ENCODE peak calls at places on chromosome 5, in six cellular contexts. N is SK-N-SH, B is PC-3, E is GM23338, X is MM.1S, T is HCT116. D is an unnamed sample.

GRCh38 chr5:61159070-61159469 is 3.2 kb downstream of the SMIM15 start:
- DNase-seq in N (no peak), B (peak; percentile 10), E (no peak), X (no peak), T (no peak), D (no peak)

GRCh38 chr5:78544531-78545200 is 103.9 kb downstream of the LHFPL2 start:
- DNase-seq in N (no peak), B (no peak), E (no peak), X (no peak), T (no peak), D (no peak)

GRCh38 chr5:140372971-140373487 is 13.0 kb downstream of the SLC4A9 start:
- DNase-seq in N (peak; percentile 79), B (peak; percentile 88), E (peak; percentile 95), X (peak; percentile 48), T (peak; percentile 71), D (peak; percentile 80)

GRCh38 chr5:158140120-158140778 is 281.3 kb upstream of the CLINT1 start:
- DNase-seq in N (no peak), B (peak; percentile 32), E (no peak), X (no peak), T (no peak), D (no peak)

GRCh38 chr5:136030956-136031611 is 2.3 kb downstream of the TGFBI start:
- DNase-seq in N (peak; percentile 84), B (no peak), E (no peak), X (no peak), T (no peak), D (no peak)

GRCh38 chr5:160287378-160288051 is 24.8 kb downstream of the CCNJL start:
- DNase-seq in N (peak; percentile 85), B (no peak), E (peak; percentile 97), X (no peak), T (no peak), D (peak; percentile 47)

GRCh38 chr5:103473725-103474124 is 88.9 kb downstream of the NUDT12 start:
- DNase-seq in N (no peak), B (no peak), E (no peak), X (no peak), T (no peak), D (no peak)

GRCh38 chr5:28408186-28408585 is 1369.8 kb upstream of the CDH9 start:
- DNase-seq in N (no peak), B (peak; percentile 96), E (no peak), X (no peak), T (no peak), D (no peak)

GRCh38 chr5:102600964-102601363 is 102.2 kb upstream of the SLCO6A1 start:
- DNase-seq in N (no peak), B (peak; percentile 78), E (no peak), X (no peak), T (no peak), D (no peak)

DNA sequence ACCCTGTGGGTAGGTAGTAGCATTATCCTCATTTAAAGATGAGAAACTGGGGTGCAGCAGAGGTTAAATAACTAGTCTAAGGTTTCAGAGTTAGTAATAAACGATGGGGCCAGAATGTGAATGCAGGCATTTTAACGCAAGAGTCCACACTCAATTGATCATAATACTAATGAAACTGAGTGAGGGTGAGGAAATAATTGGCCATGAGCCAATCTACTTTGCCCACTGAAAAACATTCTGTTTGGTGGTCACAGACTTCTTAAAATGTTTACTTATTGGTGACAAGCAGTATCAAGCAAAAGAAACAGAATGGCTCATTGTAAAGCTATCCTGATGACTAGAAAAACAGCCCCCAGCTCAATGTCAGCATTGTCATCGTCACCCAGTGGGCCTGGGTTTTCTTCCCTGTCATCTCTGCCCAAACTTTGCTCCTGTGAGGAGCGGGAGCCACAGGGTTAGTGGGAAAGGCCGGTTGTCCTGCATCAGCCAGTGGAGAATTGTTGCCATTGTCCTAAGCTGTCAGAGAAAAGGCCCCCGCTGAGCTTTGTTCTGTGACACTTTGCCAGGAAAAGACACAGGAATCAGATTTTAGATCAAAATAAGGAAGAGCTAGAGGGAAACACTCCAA is 77.3 kb upstream of the MAN2A1 start:
- DNase-seq in N (no peak), B (no peak), E (no peak), X (no peak), T (no peak), D (no peak)
- TF ChIP-seq EZH2phosphoT487 in N (no peak), B (no peak), E (no peak), X (no peak), T (no peak), D (no peak)

GRCh38 chr5:107548477-107548876 is 122.3 kb downstream of the EFNA5 start:
- DNase-seq in N (no peak), B (no peak), E (no peak), X (peak; percentile 61), T (no peak), D (no peak)
- H3K4me2 ChIP-seq in N (no peak overlapping the region), B (no peak overlapping the region), E (no peak overlapping the region), X (no peak overlapping the region), T (no peak overlapping the region), D (no peak overlapping the region)

DNA sequence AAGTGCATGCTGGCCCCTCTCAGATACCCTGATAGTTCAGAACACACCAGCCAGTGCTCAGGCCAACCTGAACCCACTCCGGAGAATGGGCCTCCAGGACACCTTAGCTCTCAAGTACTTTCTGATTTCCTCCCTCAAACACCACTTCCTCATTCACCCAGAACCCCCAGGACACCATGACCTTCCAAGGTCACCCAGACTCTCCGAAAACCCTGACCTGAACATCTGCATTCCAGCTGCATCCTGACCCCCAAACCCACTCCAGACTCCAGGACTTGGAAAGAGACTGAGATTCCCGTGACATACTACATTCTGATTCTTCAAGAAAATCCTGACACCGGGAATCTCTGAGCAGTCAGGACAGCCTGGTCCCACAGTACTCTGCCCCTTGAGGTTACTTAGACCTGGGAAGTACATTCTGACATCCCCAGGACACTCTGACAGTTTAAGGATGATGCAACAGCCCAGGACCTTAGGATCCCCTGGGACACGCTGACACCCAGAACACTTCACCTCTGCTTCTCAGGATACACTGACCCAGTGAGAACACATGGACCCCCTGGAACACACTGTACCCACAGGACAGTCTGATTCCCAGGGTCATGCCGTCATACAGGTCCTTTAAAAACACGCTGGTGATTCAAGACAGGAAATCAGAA is 747 bp upstream of the PROP1 start:
- DNase-seq in N (no peak), B (no peak), E (no peak), X (no peak), T (no peak), D (no peak)
- TF ChIP-seq EZH2phosphoT487 in N (no peak), B (no peak), E (no peak), X (no peak), T (no peak), D (no peak)

DNA sequence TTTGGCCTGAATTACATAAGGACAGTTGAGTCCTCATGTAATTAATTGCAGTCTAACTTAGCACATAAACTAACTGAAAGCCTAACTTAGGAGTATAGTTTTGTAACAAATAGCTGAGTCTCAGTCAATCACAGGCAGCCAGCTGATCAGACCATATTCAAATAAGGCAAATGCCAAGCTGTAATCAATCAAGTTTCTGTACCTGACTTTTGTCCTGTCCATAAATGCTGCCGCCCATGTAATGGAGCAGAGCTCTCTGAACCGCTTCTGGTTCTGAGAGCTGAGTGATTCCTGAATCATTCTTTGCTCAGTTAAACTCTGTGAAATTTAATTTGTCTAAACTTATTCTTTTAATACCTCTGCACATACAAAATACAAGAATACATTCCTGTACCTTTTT is 104.8 kb downstream of the TSSK1B start:
- DNase-seq in N (no peak), B (no peak), E (no peak), X (no peak), T (no peak), D (no peak)
- H3K4me2 ChIP-seq in N (no peak overlapping the region), B (peak overlapping the region; percentile 59), E (no peak overlapping the region), X (peak overlapping the region; percentile 35), T (peak overlapping the region; percentile 22), D (no peak overlapping the region)

GRCh38 chr5:133234911-133235310 is 183.1 kb downstream of the HSPA4 start:
- DNase-seq in N (no peak), B (no peak), E (no peak), X (no peak), T (no peak), D (no peak)

GRCh38 chr5:133235696-133236426 is 184.0 kb downstream of the HSPA4 start:
- DNase-seq in N (no peak), B (peak; percentile 17), E (no peak), X (no peak), T (no peak), D (no peak)

GRCh38 chr5:133238426-133239205 is 186.8 kb downstream of the HSPA4 start:
- DNase-seq in N (no peak), B (no peak), E (no peak), X (no peak), T (no peak), D (no peak)

GRCh38 chr5:133236541-133236951 is 184.7 kb downstream of the HSPA4 start:
- DNase-seq in N (no peak), B (no peak), E (peak; percentile 20), X (no peak), T (no peak), D (no peak)

DNA sequence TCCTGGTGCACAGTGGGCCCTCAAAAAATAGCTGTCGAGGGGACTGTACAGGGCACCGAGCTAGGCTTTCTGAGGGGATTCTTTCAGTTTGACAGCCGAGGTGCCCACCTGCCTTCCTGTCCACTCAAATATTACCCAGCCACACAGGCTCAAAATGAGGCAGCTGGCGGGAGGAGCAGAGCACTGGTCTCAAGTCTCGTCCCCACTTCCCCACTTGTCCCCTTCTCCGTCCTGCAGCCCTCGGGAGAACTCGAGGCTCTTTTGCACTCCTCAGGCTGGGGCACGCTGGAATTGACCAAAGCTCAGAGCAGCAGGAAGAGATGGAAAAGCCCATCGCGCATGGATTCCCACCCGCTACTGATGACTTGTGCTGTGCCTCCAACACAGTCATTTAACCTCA is 185.2 kb downstream of the HSPA4 start:
- DNase-seq in N (no peak), B (no peak), E (no peak), X (no peak), T (no peak), D (no peak)
- TF ChIP-seq EZH2phosphoT487 in N (no peak), B (no peak), E (no peak), X (no peak), T (no peak), D (no peak)

D was measured in hepatocyte.